ENCODE peak calls at places on chromosomes 7 and 10, in four cellular contexts. T, A, V and B are unnamed samples.

GRCh38 chr7:86664486-86664885 is 20.8 kb downstream of the GRM3 start:
- DNase-seq in T (no peak), A (no peak), V (no peak), B (no peak)

GRCh38 chr10:45581497-45582385 is 90.8 kb downstream of the ZFAND4 start:
- DNase-seq in T (peak; percentile 10), A (no peak), V (no peak), B (peak; percentile 23)

GRCh38 chr10:59607971-59608370 is 101.7 kb downstream of the SLC16A9 start:
- DNase-seq in T (no peak), A (no peak), V (no peak), B (no peak)

GRCh38 chr7:22969010-22969431 is 44.9 kb downstream of the HYCC1 start:
- DNase-seq in T (no peak), A (no peak), V (no peak), B (no peak)

GRCh38 chr10:129613377-129613980 is 146.4 kb downstream of the MGMT start:
- DNase-seq in T (no peak), A (no peak), V (no peak), B (no peak)

GRCh38 chr10:121284952-121285351 is 313.3 kb downstream of the FGFR2 start:
- DNase-seq in T (no peak), A (no peak), V (no peak), B (no peak)

GRCh38 chr7:112619343-112619742 is 138.6 kb downstream of the LSMEM1 start:
- DNase-seq in T (no peak), A (no peak), V (no peak), B (no peak)

GRCh38 chr10:1054684-1055083 is 1.5 kb upstream of the WDR37 start:
- DNase-seq in T (no peak), A (no peak), V (no peak), B (no peak)

GRCh38 chr7:136883046-136883445 is 14.6 kb downstream of the CHRM2 start:
- DNase-seq in T (no peak), A (no peak), V (no peak), B (no peak)

GRCh38 chr7:90563286-90563685 is 32.8 kb upstream of the CDK14 start:
- DNase-seq in T (no peak), A (no peak), V (no peak), B (no peak)

GRCh38 chr7:64515330-64515729 is 47.5 kb downstream of the ZNF680 start:
- DNase-seq in T (no peak), A (no peak), V (no peak), B (no peak)

GRCh38 chr7:80440908-80441307 is 71.0 kb downstream of the GNAT3 start:
- DNase-seq in T (peak; percentile 53), A (no peak), V (no peak), B (no peak)

GRCh38 chr10:97828721-97829120 is 20.9 kb upstream of the GOLGA7B start:
- DNase-seq in T (no peak), A (no peak), V (no peak), B (no peak)

GRCh38 chr10:92052088-92052487 is 128.5 kb downstream of the BTAF1 start:
- DNase-seq in T (no peak), A (no peak), V (no peak), B (no peak)

GRCh38 chr7:30285531-30286284 is 1.3 kb downstream of the ZNRF2 start:
- DNase-seq in T (peak; percentile 54), A (no peak), V (peak; percentile 52), B (peak; percentile 87)

GRCh38 chr10:97498841-97499560 is at the start of gene UBTD1:
- DNase-seq in T (peak; percentile 75), A (peak; percentile 30), V (no peak), B (peak; percentile 18)

GRCh38 chr10:71835671-71836593 is 15.1 kb downstream of the PSAP start:
- DNase-seq in T (peak; percentile 97), A (peak; percentile 74), V (no peak), B (peak; percentile 98)

GRCh38 chr7:102991540-102992214 is 78.9 kb downstream of the LRRC17 start:
- DNase-seq in T (peak; percentile 96), A (no peak), V (peak; percentile 61), B (no peak)

GRCh38 chr10:83666762-83667161 is 472.5 kb upstream of the GHITM start:
- DNase-seq in T (peak; percentile 5), A (no peak), V (no peak), B (no peak)

GRCh38 chr10:61662794-61663259 is at the start of gene CABCOCO1:
- DNase-seq in T (peak; percentile 83), A (peak; percentile 83), V (no peak), B (no peak)

DNA sequence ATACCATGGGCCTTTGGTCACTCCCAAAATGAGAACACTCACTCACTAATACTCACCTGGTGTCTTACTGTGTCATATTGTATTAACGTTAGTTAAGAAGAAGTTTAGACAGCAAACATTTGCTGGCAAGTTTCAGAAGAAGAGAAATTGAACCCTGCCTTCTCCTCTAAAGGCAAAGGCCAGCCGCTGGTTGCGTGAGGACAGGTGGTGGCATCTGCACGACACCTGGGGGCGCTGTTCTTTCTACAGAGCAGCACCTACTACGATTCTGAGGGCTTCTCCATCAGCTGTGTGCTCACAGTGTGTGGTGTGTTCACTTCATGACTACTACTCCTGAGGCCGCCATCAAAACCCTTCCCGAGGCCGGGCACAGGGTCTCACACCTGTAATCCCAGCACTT is 17.9 kb upstream of the CLEC2L start:
- DNase-seq in T (no peak), A (peak; percentile 66), V (no peak), B (peak; percentile 35)
- TF ChIP-seq CTCF in T (no peak), A (peak; percentile 93), V (no peak), B (peak; percentile 43)

GRCh38 chr10:48636901-48637300 is 32.0 kb upstream of the ARHGAP22 start:
- DNase-seq in T (no peak), A (no peak), V (no peak), B (no peak)

GRCh38 chr10:48636231-48636630 is 31.4 kb upstream of the ARHGAP22 start:
- DNase-seq in T (no peak), A (no peak), V (no peak), B (no peak)

GRCh38 chr10:48633381-48634197 is 28.7 kb upstream of the ARHGAP22 start:
- DNase-seq in T (no peak), A (no peak), V (no peak), B (peak; percentile 43)

GRCh38 chr10:48634198-48634983 is 29.5 kb upstream of the ARHGAP22 start:
- DNase-seq in T (peak; percentile 93), A (no peak), V (peak; percentile 91), B (peak; percentile 81)

GRCh38 chr10:48634984-48635557 is 30.2 kb upstream of the ARHGAP22 start:
- DNase-seq in T (no peak), A (no peak), V (no peak), B (no peak)
- H3K4me3 ChIP-seq in T (no peak overlapping the region), A (no peak overlapping the region), V (no peak overlapping the region), B (no peak overlapping the region)

GRCh38 chr10:22505923-22506685 is 160.8 kb downstream of the SPAG6 start:
- DNase-seq in T (peak; percentile 72), A (no peak), V (no peak), B (peak; percentile 34)
- TF ChIP-seq CTCF in T (no peak), A (no peak), V (no peak), B (no peak)

GRCh38 chr7:94417261-94417660 is 22.6 kb downstream of the COL1A2 start:
- DNase-seq in T (no peak), A (no peak), V (no peak), B (no peak)
- H3K4me3 ChIP-seq in T (no peak overlapping the region), A (no peak overlapping the region), V (no peak overlapping the region), B (no peak overlapping the region)

DNA sequence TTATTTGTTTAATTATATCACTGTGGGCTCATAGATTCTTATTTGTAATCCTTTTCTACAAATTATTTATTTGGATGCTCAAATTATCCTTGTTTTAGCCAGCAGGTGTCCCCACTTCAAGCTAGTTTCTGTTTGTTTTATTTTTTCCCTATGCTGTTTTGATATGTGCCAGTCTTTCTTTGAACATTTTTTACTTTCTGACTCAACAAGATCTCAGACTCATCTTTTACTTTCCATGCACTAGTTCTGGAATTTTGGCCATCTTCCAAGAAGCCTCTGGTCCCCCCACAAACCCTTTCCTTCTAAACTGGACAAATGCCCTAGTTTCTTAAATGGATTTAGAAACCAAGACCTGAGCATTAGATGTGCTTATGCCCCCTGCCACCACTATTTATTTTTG is 11.5 kb upstream of the MRPS16 start:
- DNase-seq in T (peak; percentile 62), A (no peak), V (no peak), B (peak; percentile 30)
- TF ChIP-seq CTCF in T (peak; percentile 37), A (peak; percentile 19), V (peak; percentile 41), B (peak; percentile 46)

GRCh38 chr7:129188892-129189660 is 643 bp downstream of the SMO start:
- DNase-seq in T (peak; percentile 38), A (no peak), V (no peak), B (no peak)

GRCh38 chr7:129188372-129188891 is at the start of gene SMO:
- DNase-seq in T (peak; percentile 44), A (peak; percentile 72), V (no peak), B (no peak)

GRCh38 chr7:129193892-129194291 is 5.5 kb downstream of the SMO start:
- DNase-seq in T (no peak), A (no peak), V (no peak), B (no peak)

GRCh38 chr7:129189661-129190310 is 1.4 kb downstream of the SMO start:
- DNase-seq in T (peak; percentile 34), A (no peak), V (no peak), B (no peak)

GRCh38 chr7:129191272-129191671 is 2.8 kb downstream of the SMO start:
- DNase-seq in T (no peak), A (no peak), V (no peak), B (no peak)
- H3K4me3 ChIP-seq in T (no peak overlapping the region), A (no peak overlapping the region), V (no peak overlapping the region), B (no peak overlapping the region)

DNA sequence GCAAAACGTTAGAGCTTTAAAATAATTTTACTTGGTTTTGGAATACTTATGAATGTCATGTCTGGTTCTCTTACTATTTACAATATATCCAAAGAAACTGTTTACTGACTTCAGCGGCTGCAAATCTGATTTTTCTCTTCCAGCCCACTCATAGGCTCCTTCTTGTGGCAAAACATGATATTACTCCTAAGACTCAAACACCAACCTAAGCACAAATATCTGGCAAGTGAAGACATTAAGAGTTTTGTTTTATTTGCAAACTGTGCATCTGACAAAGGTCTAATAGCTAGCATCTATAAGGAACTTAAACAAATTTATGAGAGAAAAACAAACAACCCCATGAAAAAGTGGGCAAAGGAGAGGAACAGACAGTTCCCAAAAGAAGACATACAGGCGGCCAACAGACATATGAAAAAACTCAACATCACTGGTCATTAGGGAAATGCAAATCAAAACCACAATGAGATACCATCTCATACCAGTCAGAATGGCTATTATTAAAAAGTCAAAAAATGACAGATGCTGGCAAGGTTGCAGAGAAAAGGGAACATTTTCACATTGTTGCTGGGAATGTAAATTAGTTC is 20.3 kb upstream of the GJC3 start:
- DNase-seq in T (peak; percentile 40), A (no peak), V (no peak), B (peak; percentile 28)
- TF ChIP-seq CTCF in T (peak; percentile 12), A (peak; percentile 35), V (no peak), B (peak; percentile 30)

GRCh38 chr10:94363251-94363565 is 469 bp upstream of the NOC3L start:
- DNase-seq in T (no peak), A (no peak), V (no peak), B (no peak)
- H3K4me3 ChIP-seq in T (peak overlapping the region; percentile 63), A (peak overlapping the region; percentile 67), V (peak overlapping the region; percentile 91), B (peak overlapping the region; percentile 81)

GRCh38 chr10:64379898-64380297 is 858.7 kb downstream of the REEP3 start:
- DNase-seq in T (no peak), A (peak; percentile 57), V (no peak), B (peak; percentile 11)

GRCh38 chr10:64376169-64376568 is 855.0 kb downstream of the REEP3 start:
- DNase-seq in T (no peak), A (peak; percentile 14), V (no peak), B (no peak)
- TF ChIP-seq CTCF in T (no peak), A (peak; percentile 64), V (no peak), B (no peak)